ENCODE peak calls at places on chromosomes 11 and 22, in six cellular contexts. Z is body of pancreas; N is SK-N-SH; V is fibroblast of lung; E is CD4-positive, alpha-beta T cell; I is right cardiac atrium. U is an unnamed sample.

GRCh38 chr11:93740031-93740801 is 1.1 kb downstream of the TAF1D start:
- DNase-seq in Z (peak; percentile 49), N (no peak), V (peak; percentile 61), E (no peak), I (no peak), U (peak; percentile 40)

GRCh38 chr22:32717337-32718240 is 83.9 kb upstream of the TIMP3 start:
- DNase-seq in Z (no peak), N (no peak), V (peak; percentile 58), E (no peak), I (peak; percentile 69), U (peak; percentile 94)

GRCh38 chr22:50730013-50730891 is 7.8 kb upstream of the ACR start:
- DNase-seq in Z (no peak), N (no peak), V (no peak), E (no peak), I (peak; percentile 38), U (no peak)

GRCh38 chr11:76626921-76627391 is 43.6 kb downstream of the LRRC32 start:
- DNase-seq in Z (no peak), N (no peak), V (peak; percentile 89), E (no peak), I (no peak), U (no peak)

GRCh38 chr22:49928185-49928495 is 9.7 kb downstream of the CRELD2 start:
- DNase-seq in Z (no peak), N (no peak), V (no peak), E (no peak), I (no peak), U (no peak)

GRCh38 chr11:33319965-33320813 is 63.0 kb downstream of the HIPK3 start:
- DNase-seq in Z (no peak), N (no peak), V (no peak), E (no peak), I (no peak), U (no peak)

GRCh38 chr22:26170795-26171194 is 1.5 kb downstream of the SEZ6L start:
- DNase-seq in Z (peak; percentile 6), N (peak; percentile 62), V (no peak), E (no peak), I (peak; percentile 41), U (no peak)

GRCh38 chr22:45212992-45213751 is 27.5 kb downstream of the KIAA0930 start:
- DNase-seq in Z (peak; percentile 46), N (peak; percentile 59), V (peak; percentile 76), E (no peak), I (peak; percentile 86), U (no peak)

GRCh38 chr22:26550498-26551033 is 38.3 kb upstream of the TFIP11 start:
- DNase-seq in Z (peak; percentile 76), N (no peak), V (peak; percentile 99), E (no peak), I (peak; percentile 83), U (no peak)

GRCh38 chr22:24409707-24410106 is 17.7 kb upstream of the ADORA2A start:
- DNase-seq in Z (no peak), N (no peak), V (no peak), E (no peak), I (no peak), U (peak; percentile 38)

GRCh38 chr22:23200896-23201295 is 20.6 kb downstream of the BCR start:
- DNase-seq in Z (peak; percentile 78), N (no peak), V (no peak), E (no peak), I (no peak), U (no peak)

GRCh38 chr11:44609783-44610155 is 44.3 kb downstream of the CD82 start:
- DNase-seq in Z (no peak), N (no peak), V (no peak), E (no peak), I (no peak), U (no peak)

GRCh38 chr22:19615001-19615461 is 90.8 kb upstream of the CLDN5 start:
- DNase-seq in Z (no peak), N (no peak), V (no peak), E (no peak), I (no peak), U (no peak)

GRCh38 chr11:102234779-102235439 is 82.4 kb upstream of the BIRC3 start:
- DNase-seq in Z (no peak), N (no peak), V (peak; percentile 59), E (no peak), I (no peak), U (no peak)

GRCh38 chr11:59267738-59268475 is 55.2 kb upstream of the MPEG1 start:
- DNase-seq in Z (no peak), N (no peak), V (no peak), E (no peak), I (no peak), U (peak; percentile 93)

GRCh38 chr22:26586556-26587325 is 3.2 kb downstream of the TPST2 start:
- DNase-seq in Z (no peak), N (no peak), V (no peak), E (no peak), I (peak; percentile 70), U (no peak)

GRCh38 chr11:10607462-10607861 is 39.0 kb upstream of the LYVE1 start:
- DNase-seq in Z (no peak), N (no peak), V (no peak), E (no peak), I (no peak), U (no peak)

GRCh38 chr22:48561676-48562075 is 1266.0 kb downstream of the BRD1 start:
- DNase-seq in Z (no peak), N (no peak), V (no peak), E (no peak), I (no peak), U (no peak)

GRCh38 chr11:65102142-65103095 is 6.4 kb downstream of the VPS51 start:
- DNase-seq in Z (peak; percentile 73), N (no peak), V (peak; percentile 33), E (no peak), I (peak; percentile 62), U (no peak)

GRCh38 chr22:27480487-27480886 is 321.1 kb downstream of the MN1 start:
- DNase-seq in Z (no peak), N (no peak), V (no peak), E (no peak), I (no peak), U (no peak)

GRCh38 chr11:108666373-108666772 is 1.5 kb downstream of the DDX10 start:
- DNase-seq in Z (no peak), N (no peak), V (peak; percentile 13), E (no peak), I (no peak), U (no peak)

GRCh38 chr11:68321293-68322030 is 9.1 kb downstream of the LRP5 start:
- DNase-seq in Z (peak; percentile 30), N (no peak), V (no peak), E (no peak), I (peak; percentile 44), U (peak; percentile 26)

GRCh38 chr22:21718492-21718891 is 17.1 kb downstream of the YPEL1 start:
- DNase-seq in Z (no peak), N (no peak), V (peak; percentile 14), E (no peak), I (no peak), U (peak; percentile 47)

GRCh38 chr22:16917144-16918003 is 90.6 kb downstream of the GAB4 start:
- DNase-seq in Z (peak; percentile 64), N (peak; percentile 53), V (peak; percentile 7), E (peak; percentile 19), I (peak; percentile 85), U (peak; percentile 29)

GRCh38 chr11:15933896-15934625 is 422.3 kb downstream of the SOX6 start:
- DNase-seq in Z (no peak), N (no peak), V (peak; percentile 71), E (no peak), I (no peak), U (peak; percentile 51)

GRCh38 chr11:102807921-102808320 is 10.0 kb upstream of the MMP1 start:
- DNase-seq in Z (no peak), N (peak; percentile 36), V (peak; percentile 43), E (no peak), I (peak; percentile 44), U (no peak)

GRCh38 chr11:87878373-87878779 is 296.9 kb downstream of the RAB38 start:
- DNase-seq in Z (peak; percentile 5), N (no peak), V (peak; percentile 39), E (no peak), I (no peak), U (peak; percentile 57)

GRCh38 chr11:12775955-12776354 is 101.7 kb downstream of the TEAD1 start:
- DNase-seq in Z (no peak), N (no peak), V (no peak), E (no peak), I (no peak), U (no peak)

GRCh38 chr22:25488244-25489020 is 76.0 kb upstream of the GRK3 start:
- DNase-seq in Z (peak; percentile 86), N (peak; percentile 25), V (peak; percentile 88), E (no peak), I (peak; percentile 85), U (peak; percentile 75)

GRCh38 chr22:28750471-28750881 is 8.6 kb downstream of the HSCB start:
- DNase-seq in Z (no peak), N (no peak), V (peak; percentile 84), E (no peak), I (no peak), U (peak; percentile 46)

DNA sequence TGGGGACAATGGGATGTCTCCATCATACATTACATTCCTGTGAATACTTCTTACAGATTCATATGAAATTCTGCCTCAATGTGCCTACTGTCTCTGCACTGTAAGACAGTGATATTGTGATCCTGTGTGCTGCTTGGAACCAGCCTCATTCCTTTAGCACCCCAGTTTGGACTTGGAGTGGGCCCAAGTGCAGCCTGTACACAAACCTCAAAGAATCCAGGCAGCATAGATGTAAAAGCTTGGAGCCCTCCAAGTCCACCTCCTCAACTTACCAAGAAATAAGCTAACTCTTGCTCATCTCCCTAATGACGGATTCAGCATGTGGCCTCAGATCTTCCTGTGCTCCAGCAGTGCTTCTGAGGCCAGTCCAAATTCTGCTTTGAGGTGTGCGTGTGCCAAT is 24.4 kb downstream of the GRAP2 start:
- DNase-seq in Z (no peak), N (no peak), V (no peak), E (no peak), I (no peak), U (no peak)
- H3K27me3 ChIP-seq in Z (no peaks in the 10 kb centered on the region), N (no peaks in the 10 kb centered on the region), V (peaks cover 35% of the 10 kb centered on the region), E (no peaks in the 10 kb centered on the region), I (peaks cover 3% of the 10 kb centered on the region), U (peaks cover 3% of the 10 kb centered on the region)

DNA sequence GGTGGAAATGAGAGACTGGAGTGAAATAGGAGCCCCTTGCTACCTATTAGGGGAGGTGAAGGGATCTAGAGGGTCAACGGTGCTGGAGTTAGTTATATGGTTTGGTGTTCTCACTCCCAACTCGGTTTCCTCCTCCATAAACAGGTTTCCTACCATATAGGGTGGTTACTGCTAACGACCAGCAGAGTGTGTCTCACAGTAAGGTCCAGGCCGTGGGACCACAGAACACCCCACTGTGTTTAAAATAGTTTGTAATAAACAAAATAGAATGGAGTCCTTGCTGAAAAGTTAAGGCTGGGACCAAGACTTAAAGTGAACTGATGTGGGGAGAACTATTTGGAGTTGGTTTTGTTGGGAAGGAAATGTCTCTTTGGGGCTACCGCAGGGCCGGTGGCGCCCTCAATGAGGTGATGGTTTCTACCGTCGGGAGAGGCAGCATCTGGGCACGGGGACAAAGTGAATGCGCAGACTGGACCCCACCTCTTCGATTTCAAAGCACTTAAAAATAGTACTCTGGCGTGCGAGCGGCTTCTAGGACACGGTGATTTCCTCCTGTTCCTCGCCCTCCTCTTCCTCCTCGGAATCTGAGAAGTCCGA is 4.5 kb downstream of the DBX1 start:
- DNase-seq in Z (no peak), N (no peak), V (no peak), E (no peak), I (no peak), U (no peak)
- H3K27me3 ChIP-seq in Z (peaks cover 37% of the 10 kb centered on the region), N (peaks cover 18% of the 10 kb centered on the region), V (peaks cover 65% of the 10 kb centered on the region), E (peaks cover 48% of the 10 kb centered on the region), I (peaks cover 9% of the 10 kb centered on the region), U (peaks cover 47% of the 10 kb centered on the region)

GRCh38 chr11:115178705-115179104 is 325.5 kb downstream of the CADM1 start:
- DNase-seq in Z (no peak), N (no peak), V (no peak), E (no peak), I (no peak), U (no peak)
- H3K27me3 ChIP-seq in Z (no peaks in the 10 kb centered on the region), N (no peaks in the 10 kb centered on the region), V (no peaks in the 10 kb centered on the region), E (no peaks in the 10 kb centered on the region), I (no peaks in the 10 kb centered on the region), U (no peaks in the 10 kb centered on the region)

GRCh38 chr11:2447951-2448650 is 3.3 kb downstream of the KCNQ1 start:
- DNase-seq in Z (no peak), N (peak; percentile 20), V (no peak), E (no peak), I (no peak), U (no peak)
- H3K27me3 ChIP-seq in Z (no peaks in the 10 kb centered on the region), N (no peaks in the 10 kb centered on the region), V (peaks cover 4% of the 10 kb centered on the region), E (no peaks in the 10 kb centered on the region), I (no peaks in the 10 kb centered on the region), U (peaks cover 5% of the 10 kb centered on the region)